ENCODE peak calls at places on chromosomes 5 and 9, in five cellular contexts. C, G, L, Q and K are unnamed samples.

GRCh38 chr9:34566191-34566849 is 23.2 kb downstream of the CNTFR start:
- DNase-seq in C (no peak), G (no peak), L (no peak), Q (no peak), K (peak)

GRCh38 chr5:81506900-81507588 is 113.1 kb upstream of the ACOT12 start:
- DNase-seq in C (peak), G (peak), L (peak), Q (peak), K (no peak)

GRCh38 chr5:171647043-171647899 is 138.3 kb upstream of the SMIM23 start:
- DNase-seq in C (peak), G (no peak), L (peak), Q (peak), K (no peak)

GRCh38 chr5:52134013-52134650 is 653.6 kb upstream of the ITGA1 start:
- DNase-seq in C (no peak), G (no peak), L (no peak), Q (no peak), K (no peak)

GRCh38 chr9:18890372-18890771 is 142.6 kb downstream of the SAXO1 start:
- DNase-seq in C (no peak), G (no peak), L (no peak), Q (peak), K (no peak)

GRCh38 chr9:99052849-99053715 is 51.8 kb upstream of the TGFBR1 start:
- DNase-seq in C (no peak), G (no peak), L (peak), Q (no peak), K (no peak)

GRCh38 chr5:66713998-66714397 is 117.8 kb downstream of the MAST4 start:
- DNase-seq in C (peak), G (no peak), L (no peak), Q (peak), K (no peak)

GRCh38 chr9:69186841-69187611 is 12.9 kb downstream of the TJP2 start:
- DNase-seq in C (no peak), G (no peak), L (no peak), Q (peak), K (no peak)

GRCh38 chr9:78030553-78031270 is 899 bp downstream of the GNAQ start:
- DNase-seq in C (peak), G (peak), L (peak), Q (peak), K (peak)

GRCh38 chr5:514673-515072 is 9.6 kb downstream of the SLC9A3 start:
- DNase-seq in C (no peak), G (peak), L (no peak), Q (no peak), K (no peak)

GRCh38 chr5:157739388-157740045 is 4.0 kb upstream of the LSM11 start:
- DNase-seq in C (no peak), G (no peak), L (no peak), Q (no peak), K (no peak)

GRCh38 chr5:39716532-39716971 is 291.8 kb upstream of the DAB2 start:
- DNase-seq in C (peak), G (peak), L (peak), Q (peak), K (no peak)

GRCh38 chr5:34685485-34686197 is 29.5 kb downstream of the RAI14 start:
- DNase-seq in C (peak), G (no peak), L (no peak), Q (peak), K (no peak)

GRCh38 chr5:32369542-32370155 is 56.9 kb upstream of the MTMR12 start:
- DNase-seq in C (no peak), G (no peak), L (no peak), Q (no peak), K (no peak)

GRCh38 chr9:7273575-7273974 is 515.8 kb downstream of the KDM4C start:
- DNase-seq in C (no peak), G (no peak), L (no peak), Q (peak), K (no peak)

GRCh38 chr9:98054376-98054951 is 2.1 kb upstream of the NANS start:
- DNase-seq in C (no peak), G (no peak), L (no peak), Q (no peak), K (no peak)

GRCh38 chr5:40554048-40554447 is 125.7 kb upstream of the PTGER4 start:
- DNase-seq in C (no peak), G (no peak), L (no peak), Q (no peak), K (no peak)

GRCh38 chr9:75190762-75191161 is 102.4 kb downstream of the OSTF1 start:
- DNase-seq in C (no peak), G (no peak), L (no peak), Q (no peak), K (no peak)

GRCh38 chr5:169826618-169827017 is 153.7 kb downstream of the INSYN2B start:
- DNase-seq in C (peak), G (no peak), L (no peak), Q (no peak), K (no peak)

GRCh38 chr9:6645153-6646027 is at the start of gene GLDC:
- DNase-seq in C (peak), G (peak), L (no peak), Q (no peak), K (peak)

GRCh38 chr5:156528673-156529072 is 201.7 kb downstream of the SGCD start:
- DNase-seq in C (no peak), G (no peak), L (no peak), Q (no peak), K (no peak)

GRCh38 chr5:150295741-150296486 is 6.3 kb upstream of the CAMK2A start:
- DNase-seq in C (no peak), G (no peak), L (no peak), Q (no peak), K (peak)

GRCh38 chr5:169071-169727 is 22.1 kb upstream of the LRRC14B start:
- DNase-seq in C (no peak), G (no peak), L (no peak), Q (peak), K (peak)

GRCh38 chr5:61824396-61824795 is 481.6 kb upstream of the KIF2A start:
- DNase-seq in C (no peak), G (no peak), L (no peak), Q (peak), K (no peak)

GRCh38 chr9:105457560-105458294 is 9.9 kb downstream of the FSD1L start:
- DNase-seq in C (no peak), G (no peak), L (no peak), Q (no peak), K (peak)

GRCh38 chr5:150061538-150061995 is 24.8 kb downstream of the CSF1R start:
- DNase-seq in C (no peak), G (no peak), L (no peak), Q (no peak), K (no peak)

DNA sequence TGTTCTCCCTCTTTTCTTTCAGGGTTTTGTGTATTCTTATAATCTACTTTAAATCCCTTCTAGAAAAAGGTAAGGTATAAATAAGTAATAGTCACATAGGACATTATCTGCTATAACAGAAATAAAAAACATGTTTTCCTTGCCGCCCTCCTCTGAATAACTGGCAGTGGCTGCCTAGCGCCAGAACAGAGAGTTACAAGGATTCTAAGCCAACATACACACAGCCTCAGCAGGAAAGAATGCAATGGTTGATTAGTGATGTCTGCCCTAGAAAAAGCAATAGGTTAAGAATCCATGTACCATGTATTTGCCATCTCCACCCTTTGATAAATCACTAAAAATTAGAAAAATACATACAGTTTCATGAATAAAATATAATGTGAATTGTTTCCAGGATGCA is 4.9 kb downstream of the MED27 start:
- DNase-seq in C (no peak), G (no peak), L (no peak), Q (peak), K (no peak)
- H3K4me3 ChIP-seq in C (no peak), G (no peak), L (no peak), Q (no peak), K (peak)

GRCh38 chr9:137095664-137096517 is 9.1 kb downstream of the MAN1B1 start:
- DNase-seq in C (no peak), G (peak), L (no peak), Q (no peak), K (no peak)
- H3K4me3 ChIP-seq in C (no peak), G (no peak), L (no peak), Q (no peak), K (no peak)

GRCh38 chr9:15115702-15116639 is 191.0 kb downstream of the TTC39B start:
- DNase-seq in C (peak), G (no peak), L (no peak), Q (no peak), K (no peak)
- H3K4me3 ChIP-seq in C (no peak), G (no peak), L (no peak), Q (no peak), K (no peak)

GRCh38 chr5:43063731-43064171 is 23.6 kb upstream of the ANXA2R start:
- DNase-seq in C (peak), G (no peak), L (peak), Q (peak), K (no peak)
- H3K4me3 ChIP-seq in C (peak), G (no peak), L (peak), Q (peak), K (no peak)

DNA sequence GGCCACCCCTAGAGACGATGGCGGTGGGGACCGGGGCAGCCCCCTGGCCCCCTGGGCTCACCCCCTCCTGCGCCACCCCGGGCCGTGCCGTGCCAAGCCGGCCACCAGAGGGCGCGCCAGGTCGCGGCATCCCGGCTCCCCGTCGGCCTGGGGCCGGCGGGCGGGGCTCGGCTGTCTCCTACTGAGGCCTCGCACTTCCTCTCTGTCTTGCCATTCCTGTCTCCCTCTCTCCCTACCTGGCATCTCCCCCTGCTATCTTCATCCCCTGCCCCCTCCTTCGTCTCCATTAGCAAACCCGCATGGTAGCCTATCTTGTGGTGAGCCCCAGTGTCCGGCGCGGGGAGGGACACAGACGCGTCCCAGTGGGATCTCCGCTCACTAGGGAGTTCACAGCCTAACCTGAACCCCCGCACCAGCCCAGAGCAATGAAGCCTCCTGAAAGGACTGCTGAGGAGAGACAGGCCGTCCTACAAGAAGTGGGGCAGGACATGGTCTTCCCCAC is 29.8 kb upstream of the FABP6 start:
- DNase-seq in C (peak), G (peak), L (peak), Q (peak), K (peak)
- H3K4me3 ChIP-seq in C (no peak), G (no peak), L (peak), Q (peak), K (peak)

DNA sequence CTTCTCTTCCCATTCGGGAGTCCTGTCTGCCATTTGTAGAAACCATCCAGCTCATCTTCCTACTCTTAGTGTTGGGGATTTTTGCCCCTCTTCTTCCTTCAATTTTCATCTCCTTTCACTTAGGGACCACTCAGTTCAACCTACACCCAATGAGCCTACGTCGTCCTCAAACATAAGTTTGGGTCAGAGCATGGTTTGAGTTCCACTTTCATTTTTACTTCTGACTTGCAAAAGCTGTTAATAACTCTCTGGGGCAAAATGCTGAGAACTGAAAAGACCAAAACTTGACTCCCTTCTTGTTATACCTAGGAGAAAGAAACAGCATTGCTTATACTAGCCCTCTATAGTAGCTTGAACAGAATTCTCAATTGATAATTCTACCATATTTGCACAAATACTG is 381.5 kb upstream of the MPDZ start:
- DNase-seq in C (no peak), G (no peak), L (no peak), Q (no peak), K (no peak)
- H3K4me3 ChIP-seq in C (no peak), G (no peak), L (no peak), Q (no peak), K (no peak)

DNA sequence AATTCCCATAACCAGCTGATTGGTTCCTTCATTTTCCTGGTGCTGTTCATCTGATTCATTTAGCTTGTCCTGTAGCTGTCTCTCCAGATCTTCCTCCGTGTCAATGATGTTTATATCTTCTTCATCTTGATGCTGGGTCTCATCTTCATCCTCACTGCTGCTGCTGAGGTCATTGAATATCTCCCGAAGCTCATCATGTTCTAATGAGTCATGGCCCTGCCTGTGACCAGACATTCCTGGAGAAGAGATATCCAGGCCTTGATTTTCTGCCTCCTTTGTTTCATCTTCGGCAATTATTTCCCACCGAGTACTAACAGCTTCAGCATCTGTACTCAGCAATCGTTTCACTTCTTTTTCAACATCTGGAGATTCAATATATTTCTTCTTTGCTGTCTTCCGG is 1.4 kb downstream of the TAF7 start:
- DNase-seq in C (no peak), G (no peak), L (no peak), Q (no peak), K (no peak)
- H3K4me3 ChIP-seq in C (peak), G (no peak), L (no peak), Q (no peak), K (no peak)

GRCh38 chr5:177530638-177531037 is 13.9 kb upstream of the DDX41 start:
- DNase-seq in C (no peak), G (no peak), L (no peak), Q (no peak), K (no peak)

GRCh38 chr5:177527595-177527994 is 10.8 kb upstream of the DDX41 start:
- DNase-seq in C (no peak), G (no peak), L (no peak), Q (no peak), K (no peak)

GRCh38 chr5:177528631-177529030 is 11.9 kb upstream of the DDX41 start:
- DNase-seq in C (no peak), G (no peak), L (no peak), Q (no peak), K (no peak)

GRCh38 chr5:177531209-177531940 is 14.6 kb upstream of the DDX41 start:
- DNase-seq in C (no peak), G (no peak), L (no peak), Q (no peak), K (no peak)

DNA sequence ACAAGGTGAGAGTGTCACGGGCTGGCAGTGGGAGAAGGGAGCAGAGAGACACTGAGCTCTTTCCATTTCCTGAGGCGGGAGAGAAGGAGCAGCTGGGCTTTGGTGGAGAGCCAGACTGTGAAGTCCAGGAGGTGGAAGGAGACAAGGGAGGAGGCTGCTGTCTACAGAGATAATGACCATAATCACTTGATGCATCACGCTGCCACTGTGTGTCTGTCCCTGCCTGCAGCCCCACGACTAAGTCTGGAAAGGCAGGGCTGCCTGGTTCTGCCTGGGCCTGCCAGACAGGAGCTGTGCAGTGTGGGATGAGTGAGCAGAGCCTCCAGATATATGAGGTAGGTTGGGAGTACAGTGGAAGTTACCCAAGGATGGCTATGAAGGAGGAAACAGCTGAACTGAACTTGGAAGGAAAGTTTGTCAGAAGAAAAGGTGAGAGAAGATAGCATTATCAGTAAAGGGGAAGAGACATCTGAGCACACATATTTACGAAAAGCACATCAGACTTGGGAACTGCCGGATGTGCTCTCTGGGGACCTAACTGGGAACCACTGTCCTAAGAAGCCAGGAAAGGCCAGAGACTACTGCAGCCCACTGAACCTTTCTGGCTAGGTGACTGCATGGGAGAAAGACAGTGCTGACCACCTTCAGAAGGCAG is 12.6 kb upstream of the DDX41 start:
- DNase-seq in C (no peak), G (no peak), L (no peak), Q (no peak), K (no peak)
- H3K4me3 ChIP-seq in C (no peak), G (no peak), L (no peak), Q (no peak), K (no peak)